ENCODE peak calls at places on chromosomes 11 and 22, in ten cellular contexts. One of them, this sample, is unnamed.

GRCh38 chr11:36375348-36376314 is 79.5 kb downstream of the PRR5L start:
- DNase-seq in astrocyte: no peak
- DNase-seq in HCT116: no peak
- DNase-seq in A549: no peak
- DNase-seq in fibroblast of lung: peak; percentile 41
- DNase-seq in mesenchymal stem cell: no peak
- DNase-seq in GM23248: peak; percentile 41
- DNase-seq in trophoblast cell: no peak
- DNase-seq in OCI-LY7: no peak
- DNase-seq in IMR-90: no peak
- DNase-seq in this sample: no peak

GRCh38 chr11:117334896-117335295 is 7.2 kb downstream of the CEP164 start:
- DNase-seq in astrocyte: no peak
- DNase-seq in HCT116: no peak
- DNase-seq in A549: no peak
- DNase-seq in fibroblast of lung: no peak
- DNase-seq in mesenchymal stem cell: no peak
- DNase-seq in GM23248: no peak
- DNase-seq in trophoblast cell: no peak
- DNase-seq in OCI-LY7: no peak
- DNase-seq in IMR-90: no peak
- DNase-seq in this sample: no peak

GRCh38 chr11:96396637-96397036 is 6.8 kb downstream of the JRKL start:
- DNase-seq in astrocyte: no peak
- DNase-seq in HCT116: no peak
- DNase-seq in A549: no peak
- DNase-seq in fibroblast of lung: no peak
- DNase-seq in mesenchymal stem cell: no peak
- DNase-seq in GM23248: no peak
- DNase-seq in trophoblast cell: peak; percentile 61
- DNase-seq in OCI-LY7: no peak
- DNase-seq in IMR-90: no peak
- DNase-seq in this sample: no peak

GRCh38 chr11:8221917-8222316 is 41.8 kb downstream of the LMO1 start:
- DNase-seq in astrocyte: no peak
- DNase-seq in HCT116: no peak
- DNase-seq in A549: no peak
- DNase-seq in fibroblast of lung: no peak
- DNase-seq in mesenchymal stem cell: no peak
- DNase-seq in GM23248: no peak
- DNase-seq in trophoblast cell: no peak
- DNase-seq in OCI-LY7: no peak
- DNase-seq in IMR-90: no peak
- DNase-seq in this sample: no peak

GRCh38 chr11:107457205-107457557 is 444 bp downstream of the CWF19L2 start:
- DNase-seq in astrocyte: no peak
- DNase-seq in HCT116: no peak
- DNase-seq in A549: peak; percentile 4
- DNase-seq in fibroblast of lung: peak; percentile 15
- DNase-seq in mesenchymal stem cell: no peak
- DNase-seq in GM23248: peak; percentile 51
- DNase-seq in trophoblast cell: peak; percentile 28
- DNase-seq in OCI-LY7: peak; percentile 53
- DNase-seq in IMR-90: peak; percentile 1
- DNase-seq in this sample: no peak

GRCh38 chr11:12330491-12331231 is 46.7 kb upstream of the PARVA start:
- DNase-seq in astrocyte: peak; percentile 18
- DNase-seq in HCT116: no peak
- DNase-seq in A549: no peak
- DNase-seq in fibroblast of lung: peak; percentile 19
- DNase-seq in mesenchymal stem cell: peak; percentile 11
- DNase-seq in GM23248: peak; percentile 30
- DNase-seq in trophoblast cell: no peak
- DNase-seq in OCI-LY7: no peak
- DNase-seq in IMR-90: peak; percentile 7
- DNase-seq in this sample: no peak

GRCh38 chr22:36419177-36419911 is 31.6 kb upstream of the MYH9 start:
- DNase-seq in astrocyte: no peak
- DNase-seq in HCT116: no peak
- DNase-seq in A549: no peak
- DNase-seq in fibroblast of lung: peak; percentile 45
- DNase-seq in mesenchymal stem cell: peak; percentile 95
- DNase-seq in GM23248: peak; percentile 52
- DNase-seq in trophoblast cell: peak; percentile 42
- DNase-seq in OCI-LY7: no peak
- DNase-seq in IMR-90: peak; percentile 96
- DNase-seq in this sample: peak; percentile 44

GRCh38 chr11:86508604-86509471 is 134.2 kb downstream of the CCDC81 start:
- DNase-seq in astrocyte: peak; percentile 39
- DNase-seq in HCT116: no peak
- DNase-seq in A549: peak; percentile 39
- DNase-seq in fibroblast of lung: peak; percentile 50
- DNase-seq in mesenchymal stem cell: no peak
- DNase-seq in GM23248: peak; percentile 66
- DNase-seq in trophoblast cell: no peak
- DNase-seq in OCI-LY7: no peak
- DNase-seq in IMR-90: peak; percentile 30
- DNase-seq in this sample: no peak

GRCh38 chr22:42300286-42301071 is 30.0 kb upstream of the TCF20 start:
- DNase-seq in astrocyte: no peak
- DNase-seq in HCT116: no peak
- DNase-seq in A549: no peak
- DNase-seq in fibroblast of lung: no peak
- DNase-seq in mesenchymal stem cell: no peak
- DNase-seq in GM23248: no peak
- DNase-seq in trophoblast cell: no peak
- DNase-seq in OCI-LY7: peak; percentile 81
- DNase-seq in IMR-90: no peak
- DNase-seq in this sample: peak; percentile 81

GRCh38 chr11:112903310-112903709 is 57.9 kb upstream of the NCAM1 start:
- DNase-seq in astrocyte: no peak
- DNase-seq in HCT116: no peak
- DNase-seq in A549: no peak
- DNase-seq in fibroblast of lung: no peak
- DNase-seq in mesenchymal stem cell: no peak
- DNase-seq in GM23248: no peak
- DNase-seq in trophoblast cell: no peak
- DNase-seq in OCI-LY7: no peak
- DNase-seq in IMR-90: no peak
- DNase-seq in this sample: no peak

GRCh38 chr11:118219696-118220095 is 5.1 kb downstream of the JAML start:
- DNase-seq in astrocyte: no peak
- DNase-seq in HCT116: no peak
- DNase-seq in A549: no peak
- DNase-seq in fibroblast of lung: no peak
- DNase-seq in mesenchymal stem cell: no peak
- DNase-seq in GM23248: no peak
- DNase-seq in trophoblast cell: no peak
- DNase-seq in OCI-LY7: no peak
- DNase-seq in IMR-90: no peak
- DNase-seq in this sample: no peak

GRCh38 chr11:46977038-46977818 is 40.7 kb downstream of the CSTPP1 start:
- DNase-seq in astrocyte: peak; percentile 5
- DNase-seq in HCT116: no peak
- DNase-seq in A549: no peak
- DNase-seq in fibroblast of lung: peak; percentile 17
- DNase-seq in mesenchymal stem cell: peak; percentile 42
- DNase-seq in GM23248: no peak
- DNase-seq in trophoblast cell: peak; percentile 48
- DNase-seq in OCI-LY7: no peak
- DNase-seq in IMR-90: no peak
- DNase-seq in this sample: no peak

GRCh38 chr11:31060880-31061279 is 308.7 kb downstream of the DCDC1 start:
- DNase-seq in astrocyte: peak; percentile 43
- DNase-seq in HCT116: no peak
- DNase-seq in A549: no peak
- DNase-seq in fibroblast of lung: peak; percentile 56
- DNase-seq in mesenchymal stem cell: no peak
- DNase-seq in GM23248: peak; percentile 55
- DNase-seq in trophoblast cell: no peak
- DNase-seq in OCI-LY7: no peak
- DNase-seq in IMR-90: peak; percentile 3
- DNase-seq in this sample: no peak
- H3K4me2 ChIP-seq in astrocyte: no peak overlapping the region
- H3K4me2 ChIP-seq in HCT116: no peak overlapping the region
- H3K4me2 ChIP-seq in A549: peak overlapping the region; percentile 27
- H3K4me2 ChIP-seq in fibroblast of lung: no peak overlapping the region
- H3K4me2 ChIP-seq in mesenchymal stem cell: no peak overlapping the region
- H3K4me2 ChIP-seq in GM23248: no peak overlapping the region
- H3K4me2 ChIP-seq in trophoblast cell: no peak overlapping the region
- H3K4me2 ChIP-seq in OCI-LY7: no peak overlapping the region
- H3K4me2 ChIP-seq in IMR-90: no peak overlapping the region
- H3K4me2 ChIP-seq in this sample: no peak overlapping the region

GRCh38 chr11:105878510-105878909 is 143.5 kb downstream of the MSANTD4 start:
- DNase-seq in astrocyte: no peak
- DNase-seq in HCT116: no peak
- DNase-seq in A549: no peak
- DNase-seq in fibroblast of lung: no peak
- DNase-seq in mesenchymal stem cell: no peak
- DNase-seq in GM23248: no peak
- DNase-seq in trophoblast cell: no peak
- DNase-seq in OCI-LY7: no peak
- DNase-seq in IMR-90: no peak
- DNase-seq in this sample: no peak

GRCh38 chr11:105881027-105881426 is 141.0 kb downstream of the MSANTD4 start:
- DNase-seq in astrocyte: no peak
- DNase-seq in HCT116: no peak
- DNase-seq in A549: no peak
- DNase-seq in fibroblast of lung: no peak
- DNase-seq in mesenchymal stem cell: no peak
- DNase-seq in GM23248: no peak
- DNase-seq in trophoblast cell: no peak
- DNase-seq in OCI-LY7: no peak
- DNase-seq in IMR-90: no peak
- DNase-seq in this sample: no peak

GRCh38 chr11:105884436-105884835 is 137.6 kb downstream of the MSANTD4 start:
- DNase-seq in astrocyte: no peak
- DNase-seq in HCT116: no peak
- DNase-seq in A549: no peak
- DNase-seq in fibroblast of lung: no peak
- DNase-seq in mesenchymal stem cell: no peak
- DNase-seq in GM23248: no peak
- DNase-seq in trophoblast cell: no peak
- DNase-seq in OCI-LY7: no peak
- DNase-seq in IMR-90: no peak
- DNase-seq in this sample: no peak
- H3K4me2 ChIP-seq in astrocyte: no peak overlapping the region
- H3K4me2 ChIP-seq in HCT116: no peak overlapping the region
- H3K4me2 ChIP-seq in A549: no peak overlapping the region
- H3K4me2 ChIP-seq in fibroblast of lung: no peak overlapping the region
- H3K4me2 ChIP-seq in mesenchymal stem cell: no peak overlapping the region
- H3K4me2 ChIP-seq in GM23248: no peak overlapping the region
- H3K4me2 ChIP-seq in trophoblast cell: no peak overlapping the region
- H3K4me2 ChIP-seq in OCI-LY7: no peak overlapping the region
- H3K4me2 ChIP-seq in IMR-90: no peak overlapping the region
- H3K4me2 ChIP-seq in this sample: no peak overlapping the region

DNA sequence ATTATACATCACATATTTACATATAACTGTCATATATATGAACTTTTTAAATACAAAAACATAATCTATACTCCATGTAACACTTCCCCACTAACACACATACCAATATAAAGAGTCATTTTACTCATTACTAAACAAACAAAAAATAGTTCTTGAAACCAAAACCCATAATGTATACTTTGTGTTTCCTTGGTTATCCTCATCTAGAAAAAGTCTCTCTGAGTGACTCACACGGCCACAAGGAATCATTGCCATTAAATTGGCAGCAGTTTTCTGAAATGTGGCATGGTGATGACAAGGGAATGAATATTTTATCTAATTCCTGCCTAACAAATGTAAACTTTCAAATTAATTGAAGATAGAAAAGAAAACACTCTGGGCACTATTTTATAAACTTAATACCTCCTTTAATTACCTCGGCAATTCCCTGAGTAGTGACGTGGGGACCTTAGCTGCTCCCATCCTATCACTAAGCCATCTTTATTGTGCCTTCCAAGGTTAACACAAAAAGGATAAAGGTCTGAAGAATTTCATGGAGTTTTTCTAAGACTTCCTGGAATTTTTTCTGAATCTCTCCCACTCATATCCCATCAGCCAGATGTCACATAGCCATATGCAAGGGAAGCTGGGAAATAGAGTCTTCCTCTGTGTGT is 857.1 kb upstream of the TENM4 start:
- DNase-seq in astrocyte: peak; percentile 70
- DNase-seq in HCT116: no peak
- DNase-seq in A549: no peak
- DNase-seq in fibroblast of lung: peak; percentile 77
- DNase-seq in mesenchymal stem cell: peak; percentile 90
- DNase-seq in GM23248: peak; percentile 1
- DNase-seq in trophoblast cell: no peak
- DNase-seq in OCI-LY7: no peak
- DNase-seq in IMR-90: peak; percentile 82
- DNase-seq in this sample: peak; percentile 88
- H3K4me2 ChIP-seq in astrocyte: peak overlapping the region; percentile 65
- H3K4me2 ChIP-seq in HCT116: no peak overlapping the region
- H3K4me2 ChIP-seq in A549: no peak overlapping the region
- H3K4me2 ChIP-seq in fibroblast of lung: no peak overlapping the region
- H3K4me2 ChIP-seq in mesenchymal stem cell: no peak overlapping the region
- H3K4me2 ChIP-seq in GM23248: no peak overlapping the region
- H3K4me2 ChIP-seq in trophoblast cell: no peak overlapping the region
- H3K4me2 ChIP-seq in OCI-LY7: no peak overlapping the region
- H3K4me2 ChIP-seq in IMR-90: peak overlapping the region; percentile 58
- H3K4me2 ChIP-seq in this sample: peak overlapping the region; percentile 10

DNA sequence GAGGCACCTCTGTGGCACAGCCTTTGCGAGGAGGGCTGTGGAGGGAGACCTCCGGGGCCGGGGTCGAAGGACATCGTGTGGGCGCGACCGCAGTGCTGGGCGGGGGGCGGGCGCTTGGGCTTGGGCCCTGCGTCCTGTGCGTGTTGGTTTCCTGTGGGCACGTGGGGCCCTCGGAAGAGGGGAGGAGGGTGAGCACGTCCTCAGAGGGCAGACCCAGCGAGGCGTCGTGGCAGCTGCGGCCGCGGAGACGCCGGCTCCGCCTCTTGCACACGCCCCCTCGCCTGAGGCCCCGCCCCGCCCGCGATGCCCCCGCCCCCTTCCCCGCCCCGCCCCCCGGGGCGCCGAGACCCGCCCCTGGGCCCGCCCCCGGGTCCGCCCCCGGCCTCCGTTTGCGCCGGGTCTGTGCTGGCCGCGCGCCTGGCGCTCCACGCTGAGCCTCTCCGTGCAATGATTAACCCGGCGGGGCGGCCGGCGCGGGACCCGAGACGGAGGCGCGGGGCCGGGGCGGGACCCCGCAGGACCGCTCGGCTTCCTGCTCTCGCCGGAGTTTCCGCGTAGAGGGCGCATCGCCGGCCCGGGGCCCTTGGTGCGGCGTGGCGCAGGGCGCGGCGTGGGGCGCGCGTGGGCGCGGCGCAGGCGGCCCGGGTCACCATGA is at the start of gene PRR5:
- DNase-seq in astrocyte: peak; percentile 77
- DNase-seq in HCT116: peak; percentile 51
- DNase-seq in A549: peak; percentile 33
- DNase-seq in fibroblast of lung: peak; percentile 87
- DNase-seq in mesenchymal stem cell: peak; percentile 88
- DNase-seq in GM23248: peak; percentile 93
- DNase-seq in trophoblast cell: peak; percentile 58
- DNase-seq in OCI-LY7: peak; percentile 78
- DNase-seq in IMR-90: peak; percentile 91
- DNase-seq in this sample: no peak
- H3K4me2 ChIP-seq in astrocyte: peak within 1 kb of the TSS; percentile 85
- H3K4me2 ChIP-seq in HCT116: peak within 1 kb of the TSS; percentile 92
- H3K4me2 ChIP-seq in A549: peak within 1 kb of the TSS; percentile 89
- H3K4me2 ChIP-seq in fibroblast of lung: peak within 1 kb of the TSS; percentile 18
- H3K4me2 ChIP-seq in mesenchymal stem cell: peak within 1 kb of the TSS; percentile 85
- H3K4me2 ChIP-seq in GM23248: peak within 1 kb of the TSS; percentile 75
- H3K4me2 ChIP-seq in trophoblast cell: peak within 1 kb of the TSS; percentile 91
- H3K4me2 ChIP-seq in OCI-LY7: peak within 1 kb of the TSS; percentile 60
- H3K4me2 ChIP-seq in IMR-90: peak within 1 kb of the TSS; percentile 50
- H3K4me2 ChIP-seq in this sample: peak within 1 kb of the TSS; percentile 98

This sample was measured in PC-9.